ENCODE peak calls at places on chromosomes 2 and 18, in eight cellular contexts. One of them, this sample, is unnamed.

GRCh38 chr2:85889648-85890281 is 975 bp upstream of the ST3GAL5 start:
- DNase-seq in NCI-H1105: no peak
- DNase-seq in stimulated activated CD8-positive, alpha-beta memory T cell treated with anti-CD3 and anti-CD28 coated beads, Interleukin-4, amount 100 ng/mL, for 1 hour: no peak
- DNase-seq in activated CD8-positive, alpha-beta T cell treated with anti-CD3 and anti-CD28 coated beads, Interleukin-2, amount 10 ng/mL, durations not matched to agents 7 days and 5 days: no peak
- DNase-seq in lung microvascular endothelial cell: no peak
- DNase-seq in AG04450: no peak
- DNase-seq in GM23248: peak
- DNase-seq in GM12864: no peak
- DNase-seq in this sample: no peak

GRCh38 chr2:204900910-204901309 is 355.6 kb downstream of the PARD3B start:
- DNase-seq in GM23248: peak
- DNase-seq in stimulated activated CD8-positive, alpha-beta memory T cell treated with anti-CD3 and anti-CD28 coated beads, Interleukin-4, amount 100 ng/mL, for 1 hour: no peak
- DNase-seq in AG04450: no peak
- DNase-seq in NCI-H1105: no peak
- DNase-seq in lung microvascular endothelial cell: peak
- DNase-seq in GM12864: no peak
- DNase-seq in activated CD8-positive, alpha-beta T cell treated with anti-CD3 and anti-CD28 coated beads, Interleukin-2, amount 10 ng/mL, durations not matched to agents 7 days and 5 days: no peak
- DNase-seq in this sample: no peak

GRCh38 chr2:237310515-237311114 is 103.3 kb downstream of the COL6A3 start:
- DNase-seq in AG04450: no peak
- DNase-seq in NCI-H1105: no peak
- DNase-seq in GM23248: peak
- DNase-seq in GM12864: no peak
- DNase-seq in stimulated activated CD8-positive, alpha-beta memory T cell treated with anti-CD3 and anti-CD28 coated beads, Interleukin-4, amount 100 ng/mL, for 1 hour: no peak
- DNase-seq in lung microvascular endothelial cell: no peak
- DNase-seq in activated CD8-positive, alpha-beta T cell treated with anti-CD3 and anti-CD28 coated beads, Interleukin-2, amount 10 ng/mL, durations not matched to agents 7 days and 5 days: no peak
- DNase-seq in this sample: no peak

GRCh38 chr18:69947361-69948106 is at the start of gene CD226:
- DNase-seq in stimulated activated CD8-positive, alpha-beta memory T cell treated with anti-CD3 and anti-CD28 coated beads, Interleukin-4, amount 100 ng/mL, for 1 hour: no peak
- DNase-seq in GM12864: no peak
- DNase-seq in GM23248: no peak
- DNase-seq in NCI-H1105: no peak
- DNase-seq in AG04450: no peak
- DNase-seq in activated CD8-positive, alpha-beta T cell treated with anti-CD3 and anti-CD28 coated beads, Interleukin-2, amount 10 ng/mL, durations not matched to agents 7 days and 5 days: peak
- DNase-seq in lung microvascular endothelial cell: peak
- DNase-seq in this sample: no peak

GRCh38 chr18:36025025-36025424 is 42.3 kb downstream of the RPRD1A start:
- DNase-seq in NCI-H1105: no peak
- DNase-seq in GM12864: no peak
- DNase-seq in stimulated activated CD8-positive, alpha-beta memory T cell treated with anti-CD3 and anti-CD28 coated beads, Interleukin-4, amount 100 ng/mL, for 1 hour: no peak
- DNase-seq in GM23248: peak
- DNase-seq in activated CD8-positive, alpha-beta T cell treated with anti-CD3 and anti-CD28 coated beads, Interleukin-2, amount 10 ng/mL, durations not matched to agents 7 days and 5 days: no peak
- DNase-seq in AG04450: peak
- DNase-seq in lung microvascular endothelial cell: peak
- DNase-seq in this sample: no peak

GRCh38 chr2:104318001-104318555 is 535.8 kb upstream of the POU3F3 start:
- DNase-seq in activated CD8-positive, alpha-beta T cell treated with anti-CD3 and anti-CD28 coated beads, Interleukin-2, amount 10 ng/mL, durations not matched to agents 7 days and 5 days: no peak
- DNase-seq in stimulated activated CD8-positive, alpha-beta memory T cell treated with anti-CD3 and anti-CD28 coated beads, Interleukin-4, amount 100 ng/mL, for 1 hour: no peak
- DNase-seq in GM23248: no peak
- DNase-seq in lung microvascular endothelial cell: no peak
- DNase-seq in GM12864: no peak
- DNase-seq in AG04450: no peak
- DNase-seq in NCI-H1105: no peak
- DNase-seq in this sample: no peak

GRCh38 chr2:221635949-221636348 is 63.8 kb upstream of the EPHA4 start:
- DNase-seq in GM12864: no peak
- DNase-seq in NCI-H1105: peak
- DNase-seq in GM23248: no peak
- DNase-seq in lung microvascular endothelial cell: no peak
- DNase-seq in activated CD8-positive, alpha-beta T cell treated with anti-CD3 and anti-CD28 coated beads, Interleukin-2, amount 10 ng/mL, durations not matched to agents 7 days and 5 days: no peak
- DNase-seq in stimulated activated CD8-positive, alpha-beta memory T cell treated with anti-CD3 and anti-CD28 coated beads, Interleukin-4, amount 100 ng/mL, for 1 hour: no peak
- DNase-seq in AG04450: no peak
- DNase-seq in this sample: no peak

GRCh38 chr2:236941106-236941505 is 144.6 kb upstream of the COPS8 start:
- DNase-seq in GM12864: no peak
- DNase-seq in lung microvascular endothelial cell: no peak
- DNase-seq in AG04450: no peak
- DNase-seq in NCI-H1105: no peak
- DNase-seq in stimulated activated CD8-positive, alpha-beta memory T cell treated with anti-CD3 and anti-CD28 coated beads, Interleukin-4, amount 100 ng/mL, for 1 hour: no peak
- DNase-seq in GM23248: no peak
- DNase-seq in activated CD8-positive, alpha-beta T cell treated with anti-CD3 and anti-CD28 coated beads, Interleukin-2, amount 10 ng/mL, durations not matched to agents 7 days and 5 days: no peak
- DNase-seq in this sample: no peak

GRCh38 chr2:241965931-241966412 is 96.4 kb downstream of the RTP5 start:
- DNase-seq in stimulated activated CD8-positive, alpha-beta memory T cell treated with anti-CD3 and anti-CD28 coated beads, Interleukin-4, amount 100 ng/mL, for 1 hour: peak
- DNase-seq in activated CD8-positive, alpha-beta T cell treated with anti-CD3 and anti-CD28 coated beads, Interleukin-2, amount 10 ng/mL, durations not matched to agents 7 days and 5 days: peak
- DNase-seq in AG04450: peak
- DNase-seq in GM23248: peak
- DNase-seq in lung microvascular endothelial cell: peak
- DNase-seq in NCI-H1105: no peak
- DNase-seq in GM12864: peak
- DNase-seq in this sample: no peak

GRCh38 chr2:658426-658825 is 18.8 kb downstream of the TMEM18 start:
- DNase-seq in activated CD8-positive, alpha-beta T cell treated with anti-CD3 and anti-CD28 coated beads, Interleukin-2, amount 10 ng/mL, durations not matched to agents 7 days and 5 days: no peak
- DNase-seq in NCI-H1105: no peak
- DNase-seq in lung microvascular endothelial cell: no peak
- DNase-seq in GM23248: no peak
- DNase-seq in AG04450: no peak
- DNase-seq in GM12864: no peak
- DNase-seq in stimulated activated CD8-positive, alpha-beta memory T cell treated with anti-CD3 and anti-CD28 coated beads, Interleukin-4, amount 100 ng/mL, for 1 hour: no peak
- DNase-seq in this sample: no peak

GRCh38 chr2:105862843-105863242 is 118.1 kb downstream of the NCK2 start:
- DNase-seq in AG04450: no peak
- DNase-seq in lung microvascular endothelial cell: no peak
- DNase-seq in GM12864: no peak
- DNase-seq in activated CD8-positive, alpha-beta T cell treated with anti-CD3 and anti-CD28 coated beads, Interleukin-2, amount 10 ng/mL, durations not matched to agents 7 days and 5 days: no peak
- DNase-seq in GM23248: peak
- DNase-seq in stimulated activated CD8-positive, alpha-beta memory T cell treated with anti-CD3 and anti-CD28 coated beads, Interleukin-4, amount 100 ng/mL, for 1 hour: no peak
- DNase-seq in NCI-H1105: no peak
- DNase-seq in this sample: no peak

GRCh38 chr2:10471956-10472355 is 23.8 kb upstream of the ODC1 start:
- DNase-seq in stimulated activated CD8-positive, alpha-beta memory T cell treated with anti-CD3 and anti-CD28 coated beads, Interleukin-4, amount 100 ng/mL, for 1 hour: no peak
- DNase-seq in lung microvascular endothelial cell: no peak
- DNase-seq in GM23248: no peak
- DNase-seq in AG04450: no peak
- DNase-seq in activated CD8-positive, alpha-beta T cell treated with anti-CD3 and anti-CD28 coated beads, Interleukin-2, amount 10 ng/mL, durations not matched to agents 7 days and 5 days: no peak
- DNase-seq in GM12864: no peak
- DNase-seq in NCI-H1105: no peak
- DNase-seq in this sample: no peak

GRCh38 chr2:12057436-12058166 is 311.2 kb downstream of the LPIN1 start:
- DNase-seq in AG04450: no peak
- DNase-seq in GM12864: no peak
- DNase-seq in lung microvascular endothelial cell: no peak
- DNase-seq in stimulated activated CD8-positive, alpha-beta memory T cell treated with anti-CD3 and anti-CD28 coated beads, Interleukin-4, amount 100 ng/mL, for 1 hour: peak
- DNase-seq in activated CD8-positive, alpha-beta T cell treated with anti-CD3 and anti-CD28 coated beads, Interleukin-2, amount 10 ng/mL, durations not matched to agents 7 days and 5 days: peak
- DNase-seq in NCI-H1105: no peak
- DNase-seq in GM23248: no peak
- DNase-seq in this sample: no peak

GRCh38 chr2:60634443-60634842 is 81.0 kb upstream of the BCL11A start:
- DNase-seq in stimulated activated CD8-positive, alpha-beta memory T cell treated with anti-CD3 and anti-CD28 coated beads, Interleukin-4, amount 100 ng/mL, for 1 hour: no peak
- DNase-seq in GM12864: no peak
- DNase-seq in NCI-H1105: no peak
- DNase-seq in activated CD8-positive, alpha-beta T cell treated with anti-CD3 and anti-CD28 coated beads, Interleukin-2, amount 10 ng/mL, durations not matched to agents 7 days and 5 days: no peak
- DNase-seq in GM23248: peak
- DNase-seq in AG04450: no peak
- DNase-seq in lung microvascular endothelial cell: no peak
- DNase-seq in this sample: no peak

GRCh38 chr18:74806700-74807416 is 209.2 kb downstream of the ZNF407 start:
- DNase-seq in AG04450: peak
- DNase-seq in lung microvascular endothelial cell: no peak
- DNase-seq in NCI-H1105: no peak
- DNase-seq in GM12864: peak
- DNase-seq in GM23248: peak
- DNase-seq in activated CD8-positive, alpha-beta T cell treated with anti-CD3 and anti-CD28 coated beads, Interleukin-2, amount 10 ng/mL, durations not matched to agents 7 days and 5 days: no peak
- DNase-seq in stimulated activated CD8-positive, alpha-beta memory T cell treated with anti-CD3 and anti-CD28 coated beads, Interleukin-4, amount 100 ng/mL, for 1 hour: no peak
- DNase-seq in this sample: no peak

GRCh38 chr2:182941939-182942338 is 75.5 kb upstream of the FRZB start:
- DNase-seq in lung microvascular endothelial cell: no peak
- DNase-seq in activated CD8-positive, alpha-beta T cell treated with anti-CD3 and anti-CD28 coated beads, Interleukin-2, amount 10 ng/mL, durations not matched to agents 7 days and 5 days: no peak
- DNase-seq in stimulated activated CD8-positive, alpha-beta memory T cell treated with anti-CD3 and anti-CD28 coated beads, Interleukin-4, amount 100 ng/mL, for 1 hour: no peak
- DNase-seq in GM23248: no peak
- DNase-seq in NCI-H1105: no peak
- DNase-seq in AG04450: peak
- DNase-seq in GM12864: no peak
- DNase-seq in this sample: no peak

GRCh38 chr2:132651115-132652099 is 18.6 kb downstream of the LYPD1 start:
- DNase-seq in AG04450: no peak
- DNase-seq in lung microvascular endothelial cell: no peak
- DNase-seq in GM12864: no peak
- DNase-seq in NCI-H1105: no peak
- DNase-seq in GM23248: peak
- DNase-seq in activated CD8-positive, alpha-beta T cell treated with anti-CD3 and anti-CD28 coated beads, Interleukin-2, amount 10 ng/mL, durations not matched to agents 7 days and 5 days: no peak
- DNase-seq in stimulated activated CD8-positive, alpha-beta memory T cell treated with anti-CD3 and anti-CD28 coated beads, Interleukin-4, amount 100 ng/mL, for 1 hour: no peak
- DNase-seq in this sample: no peak

GRCh38 chr2:181114021-181114420 is 133.6 kb downstream of the UBE2E3 start:
- DNase-seq in NCI-H1105: no peak
- DNase-seq in stimulated activated CD8-positive, alpha-beta memory T cell treated with anti-CD3 and anti-CD28 coated beads, Interleukin-4, amount 100 ng/mL, for 1 hour: no peak
- DNase-seq in GM12864: no peak
- DNase-seq in activated CD8-positive, alpha-beta T cell treated with anti-CD3 and anti-CD28 coated beads, Interleukin-2, amount 10 ng/mL, durations not matched to agents 7 days and 5 days: no peak
- DNase-seq in AG04450: no peak
- DNase-seq in GM23248: no peak
- DNase-seq in lung microvascular endothelial cell: no peak
- DNase-seq in this sample: no peak

GRCh38 chr18:44977856-44978255 is 297.2 kb downstream of the SETBP1 start:
- DNase-seq in NCI-H1105: no peak
- DNase-seq in GM12864: no peak
- DNase-seq in stimulated activated CD8-positive, alpha-beta memory T cell treated with anti-CD3 and anti-CD28 coated beads, Interleukin-4, amount 100 ng/mL, for 1 hour: no peak
- DNase-seq in AG04450: no peak
- DNase-seq in activated CD8-positive, alpha-beta T cell treated with anti-CD3 and anti-CD28 coated beads, Interleukin-2, amount 10 ng/mL, durations not matched to agents 7 days and 5 days: no peak
- DNase-seq in lung microvascular endothelial cell: no peak
- DNase-seq in GM23248: no peak
- DNase-seq in this sample: no peak

GRCh38 chr2:205002390-205002789 is 457.1 kb downstream of the PARD3B start:
- DNase-seq in AG04450: no peak
- DNase-seq in NCI-H1105: no peak
- DNase-seq in activated CD8-positive, alpha-beta T cell treated with anti-CD3 and anti-CD28 coated beads, Interleukin-2, amount 10 ng/mL, durations not matched to agents 7 days and 5 days: peak
- DNase-seq in GM12864: no peak
- DNase-seq in stimulated activated CD8-positive, alpha-beta memory T cell treated with anti-CD3 and anti-CD28 coated beads, Interleukin-4, amount 100 ng/mL, for 1 hour: no peak
- DNase-seq in GM23248: no peak
- DNase-seq in lung microvascular endothelial cell: no peak
- DNase-seq in this sample: no peak

GRCh38 chr2:165238295-165238694 is 919 bp upstream of the SCN2A start:
- DNase-seq in AG04450: no peak
- DNase-seq in NCI-H1105: no peak
- DNase-seq in stimulated activated CD8-positive, alpha-beta memory T cell treated with anti-CD3 and anti-CD28 coated beads, Interleukin-4, amount 100 ng/mL, for 1 hour: no peak
- DNase-seq in GM23248: peak
- DNase-seq in activated CD8-positive, alpha-beta T cell treated with anti-CD3 and anti-CD28 coated beads, Interleukin-2, amount 10 ng/mL, durations not matched to agents 7 days and 5 days: peak
- DNase-seq in GM12864: no peak
- DNase-seq in lung microvascular endothelial cell: peak
- DNase-seq in this sample: peak

This sample was measured in HAP-1.